ENCODE peak calls at places on chromosomes 7 and 10, in four cellular contexts. X, R, U and A are unnamed samples.
A peak's percentile ranks its signal among the peaks of the same experiment; 100 is the strongest.

GRCh38 chr10:3071405-3072198 is 4.3 kb downstream of the PFKP start:
- DNase-seq in X (no peak), R (peak; percentile 92), U (no peak), A (peak; percentile 98)

GRCh38 chr10:527416-527815 is 162.1 kb downstream of the DIP2C start:
- DNase-seq in X (no peak), R (no peak), U (no peak), A (no peak)

GRCh38 chr7:138460176-138460648 is at the start of gene TRIM24:
- DNase-seq in X (no peak), R (peak; percentile 91), U (peak; percentile 98), A (no peak)

GRCh38 chr10:28250782-28251181 is 52.1 kb downstream of the MPP7 start:
- DNase-seq in X (no peak), R (peak; percentile 25), U (peak; percentile 14), A (peak; percentile 13)

GRCh38 chr7:118877187-118877586 is 652.7 kb downstream of the ANKRD7 start:
- DNase-seq in X (no peak), R (no peak), U (no peak), A (no peak)

GRCh38 chr10:44682516-44682915 is 228.6 kb upstream of the TMEM72 start:
- DNase-seq in X (no peak), R (no peak), U (no peak), A (no peak)

GRCh38 chr7:28587211-28587610 is 174.9 kb downstream of the CREB5 start:
- DNase-seq in X (no peak), R (peak; percentile 58), U (no peak), A (no peak)

GRCh38 chr7:151038951-151039849 is 9.1 kb upstream of the ASIC3 start:
- DNase-seq in X (peak; percentile 72), R (peak; percentile 92), U (no peak), A (peak; percentile 63)

GRCh38 chr7:127650842-127651555 is 995 bp upstream of the SND1 start:
- DNase-seq in X (no peak), R (peak; percentile 52), U (no peak), A (peak; percentile 65)

GRCh38 chr10:47031953-47032465 is 120.8 kb downstream of the PTPN20 start:
- DNase-seq in X (no peak), R (peak; percentile 11), U (no peak), A (no peak)

GRCh38 chr7:15123901-15124300 is 221.3 kb upstream of the DGKB start:
- DNase-seq in X (no peak), R (peak; percentile 14), U (no peak), A (no peak)

GRCh38 chr7:22718911-22719420 is 8.0 kb upstream of the IL6 start:
- DNase-seq in X (no peak), R (no peak), U (no peak), A (no peak)

GRCh38 chr7:27516415-27516814 is 146.3 kb downstream of the HIBADH start:
- DNase-seq in X (no peak), R (no peak), U (no peak), A (no peak)

GRCh38 chr7:156125841-156126730 is 313.8 kb upstream of the SHH start:
- DNase-seq in X (no peak), R (no peak), U (no peak), A (no peak)

GRCh38 chr10:66215921-66216320 is 709.9 kb upstream of the LRRTM3 start:
- DNase-seq in X (no peak), R (no peak), U (no peak), A (no peak)

GRCh38 chr10:78177013-78177370 is 143.3 kb downstream of the RPS24 start:
- DNase-seq in X (no peak), R (no peak), U (peak; percentile 43), A (no peak)

GRCh38 chr7:66187894-66188293 is 17.2 kb upstream of the TPST1 start:
- DNase-seq in X (no peak), R (peak; percentile 27), U (no peak), A (no peak)

GRCh38 chr7:91034459-91035368 is 229.5 kb upstream of the FZD1 start:
- DNase-seq in X (peak; percentile 74), R (no peak), U (peak; percentile 69), A (peak; percentile 45)

GRCh38 chr7:111410899-111411298 is 151.4 kb downstream of the IMMP2L start:
- DNase-seq in X (no peak), R (no peak), U (no peak), A (no peak)

GRCh38 chr10:101694674-101695403 is at the start of gene FBXW4:
- DNase-seq in X (peak; percentile 68), R (peak; percentile 23), U (peak; percentile 84), A (no peak)

GRCh38 chr7:2112261-2113203 is 120.2 kb downstream of the MAD1L1 start:
- DNase-seq in X (no peak), R (no peak), U (no peak), A (peak; percentile 80)

GRCh38 chr10:5622186-5622585 is 44.2 kb downstream of the ASB13 start:
- DNase-seq in X (no peak), R (no peak), U (no peak), A (no peak)

GRCh38 chr7:47383064-47383463 is 198.8 kb downstream of the TNS3 start:
- DNase-seq in X (peak; percentile 16), R (peak; percentile 84), U (peak; percentile 22), A (no peak)

GRCh38 chr7:124497209-124497608 is 268.4 kb downstream of the GPR37 start:
- DNase-seq in X (no peak), R (no peak), U (no peak), A (no peak)

GRCh38 chr7:91286432-91286831 is 22.2 kb downstream of the FZD1 start:
- DNase-seq in X (no peak), R (no peak), U (no peak), A (no peak)

GRCh38 chr10:103333934-103334520 is 16.9 kb downstream of the PCGF6 start:
- DNase-seq in X (no peak), R (peak; percentile 4), U (no peak), A (peak; percentile 37)

GRCh38 chr10:95260909-95261552 is 29.8 kb downstream of the PDLIM1 start:
- DNase-seq in X (no peak), R (peak; percentile 81), U (no peak), A (no peak)

GRCh38 chr7:158699341-158699740 is 5.3 kb downstream of the NCAPG2 start:
- DNase-seq in X (no peak), R (no peak), U (no peak), A (no peak)

GRCh38 chr10:1465421-1465902 is 271.9 kb downstream of the ADARB2 start:
- DNase-seq in X (no peak), R (no peak), U (no peak), A (no peak)

GRCh38 chr10:36068542-36068941 is 426.4 kb upstream of the FZD8 start:
- DNase-seq in X (no peak), R (no peak), U (no peak), A (no peak)

GRCh38 chr7:121138262-121138933 is 149.9 kb downstream of the CPED1 start:
- DNase-seq in X (no peak), R (no peak), U (no peak), A (no peak)

GRCh38 chr10:77392236-77392721 is 245.3 kb downstream of the KCNMA1 start:
- DNase-seq in X (no peak), R (peak; percentile 39), U (no peak), A (no peak)

GRCh38 chr7:133676805-133677370 is 424.0 kb downstream of the EXOC4 start:
- DNase-seq in X (no peak), R (peak; percentile 58), U (no peak), A (peak; percentile 22)

GRCh38 chr10:124646483-124647352 is 97.5 kb downstream of the FAM53B start:
- DNase-seq in X (peak; percentile 88), R (peak; percentile 83), U (no peak), A (no peak)

GRCh38 chr10:11086177-11086576 is 68.5 kb downstream of the CELF2 start:
- DNase-seq in X (no peak), R (no peak), U (no peak), A (peak; percentile 46)

GRCh38 chr10:130028465-130028819 is 64.4 kb upstream of the EBF3 start:
- DNase-seq in X (no peak), R (no peak), U (no peak), A (no peak)

GRCh38 chr7:115844857-115845256 is 185.7 kb downstream of the TFEC start:
- DNase-seq in X (no peak), R (no peak), U (no peak), A (peak; percentile 6)

GRCh38 chr7:2017914-2018785 is 214.6 kb downstream of the MAD1L1 start:
- DNase-seq in X (no peak), R (no peak), U (no peak), A (no peak)

GRCh38 chr10:110679633-110680472 is 35.7 kb downstream of the RBM20 start:
- DNase-seq in X (no peak), R (no peak), U (peak; percentile 23), A (peak; percentile 12)

GRCh38 chr7:80428161-80429054 is 83.5 kb downstream of the GNAT3 start:
- DNase-seq in X (no peak), R (peak; percentile 36), U (no peak), A (peak; percentile 24)